ENCODE peak calls at places on chromosomes 16 and 17, in five cellular contexts. T is effector memory CD8-positive, alpha-beta T cell; O is fibroblast of the aortic adventitia; D is stimulated activated CD4-positive, alpha-beta T cell treated with anti-CD3 and anti-CD28 coated beads, Interleukin-15, amount 100 ng/mL, for 24 hours; G is retina. U is an unnamed sample.

GRCh38 chr16:14198603-14199002 is 127.5 kb downstream of the MRTFB start:
- DNase-seq in T (no peak), O (no peak), D (no peak), G (no peak), U (no peak)

GRCh38 chr17:78697846-78698343 is 84.2 kb downstream of the CYTH1 start:
- DNase-seq in T (no peak), O (no peak), D (no peak), G (no peak), U (no peak)

GRCh38 chr17:4605826-4606225 is 21.5 kb downstream of the SMTNL2 start:
- DNase-seq in T (no peak), O (no peak), D (no peak), G (no peak), U (no peak)

GRCh38 chr17:34991606-34992005 is 11.3 kb downstream of the LIG3 start:
- DNase-seq in T (no peak), O (no peak), D (no peak), G (no peak), U (no peak)

GRCh38 chr17:75645889-75646625 is 12.8 kb downstream of the SMIM5 start:
- DNase-seq in T (no peak), O (no peak), D (no peak), G (no peak), U (no peak)

GRCh38 chr17:63402808-63403207 is 43.3 kb downstream of the CYB561 start:
- DNase-seq in T (no peak), O (peak), D (no peak), G (no peak), U (no peak)

GRCh38 chr16:76653390-76654026 is 376.3 kb downstream of the CNTNAP4 start:
- DNase-seq in T (no peak), O (peak), D (no peak), G (peak), U (peak)

GRCh38 chr17:15918261-15918660 is 26.7 kb upstream of the ADORA2B start:
- DNase-seq in T (no peak), O (no peak), D (no peak), G (no peak), U (no peak)

GRCh38 chr16:66905633-66906539 is 12.8 kb downstream of the CDH16 start:
- DNase-seq in T (no peak), O (no peak), D (peak), G (no peak), U (no peak)

GRCh38 chr17:17915183-17915582 is 57.0 kb downstream of the TOM1L2 start:
- DNase-seq in T (no peak), O (no peak), D (no peak), G (no peak), U (no peak)

GRCh38 chr17:50768348-50768761 is 1.0 kb upstream of the ANKRD40CL start:
- DNase-seq in T (no peak), O (no peak), D (no peak), G (no peak), U (no peak)

GRCh38 chr17:36149296-36149820 is 27.1 kb downstream of the TBC1D3B start:
- DNase-seq in T (no peak), O (peak), D (peak), G (peak), U (peak)

GRCh38 chr16:1099224-1100083 is 3.4 kb upstream of the C1QTNF8 start:
- DNase-seq in T (no peak), O (no peak), D (no peak), G (no peak), U (no peak)

GRCh38 chr17:73594598-73594997 is 49.6 kb downstream of the SDK2 start:
- DNase-seq in T (no peak), O (no peak), D (no peak), G (no peak), U (no peak)

GRCh38 chr16:2174396-2175131 is 19.0 kb downstream of the TRAF7 start:
- DNase-seq in T (no peak), O (no peak), D (no peak), G (no peak), U (no peak)

GRCh38 chr16:17561056-17561455 is 90.3 kb upstream of the XYLT1 start:
- DNase-seq in T (no peak), O (no peak), D (no peak), G (no peak), U (no peak)

GRCh38 chr17:64006361-64007088 is 8.4 kb downstream of the PRR29 start:
- DNase-seq in T (no peak), O (peak), D (no peak), G (no peak), U (no peak)

GRCh38 chr17:7884581-7885356 is 3.8 kb upstream of the CHD3 start:
- DNase-seq in T (peak), O (no peak), D (peak), G (peak), U (no peak)

GRCh38 chr17:75691371-75692290 is 24.5 kb downstream of the SAP30BP start:
- DNase-seq in T (no peak), O (no peak), D (peak), G (no peak), U (no peak)

GRCh38 chr17:60359415-60359814 is 32.5 kb downstream of the USP32 start:
- DNase-seq in T (no peak), O (no peak), D (no peak), G (no peak), U (no peak)